ENCODE peak calls at places on chromosomes 4 and X, in ten cellular contexts. One of them, this sample, is unnamed.

GRCh38 chr4:97720869-97721432 is 422.3 kb downstream of the STPG2 start:
- DNase-seq in SIG-M5: no peak
- DNase-seq in nephron progenitor cell: no peak
- DNase-seq in effector CD4-positive, alpha-beta T cell: no peak
- DNase-seq in T-helper 22 cell: no peak
- DNase-seq in stimulated activated CD4-positive, alpha-beta T cell treated with anti-CD3 and anti-CD28 coated beads, Interleukin-4, amount 100 ng/mL, for 1 hour: no peak
- DNase-seq in RWPE1: peak
- DNase-seq in HFFc6: no peak
- DNase-seq in endodermal cell: no peak
- DNase-seq in glomerular endothelial cell: peak
- DNase-seq in this sample: no peak

GRCh38 chr4:21742326-21742725 is 206.2 kb downstream of the KCNIP4 start:
- DNase-seq in SIG-M5: no peak
- DNase-seq in endodermal cell: no peak
- DNase-seq in T-helper 22 cell: no peak
- DNase-seq in effector CD4-positive, alpha-beta T cell: no peak
- DNase-seq in HFFc6: peak
- DNase-seq in stimulated activated CD4-positive, alpha-beta T cell treated with anti-CD3 and anti-CD28 coated beads, Interleukin-4, amount 100 ng/mL, for 1 hour: no peak
- DNase-seq in glomerular endothelial cell: no peak
- DNase-seq in RWPE1: no peak
- DNase-seq in nephron progenitor cell: no peak
- DNase-seq in this sample: no peak

GRCh38 chr4:36138221-36138620 is 106.1 kb downstream of the ARAP2 start:
- DNase-seq in glomerular endothelial cell: no peak
- DNase-seq in RWPE1: peak
- DNase-seq in HFFc6: no peak
- DNase-seq in SIG-M5: no peak
- DNase-seq in nephron progenitor cell: no peak
- DNase-seq in stimulated activated CD4-positive, alpha-beta T cell treated with anti-CD3 and anti-CD28 coated beads, Interleukin-4, amount 100 ng/mL, for 1 hour: no peak
- DNase-seq in endodermal cell: no peak
- DNase-seq in T-helper 22 cell: no peak
- DNase-seq in effector CD4-positive, alpha-beta T cell: no peak
- DNase-seq in this sample: no peak

GRCh38 chr4:83662204-83662603 is 126.3 kb downstream of the GPAT3 start:
- DNase-seq in glomerular endothelial cell: no peak
- DNase-seq in endodermal cell: no peak
- DNase-seq in RWPE1: no peak
- DNase-seq in SIG-M5: no peak
- DNase-seq in effector CD4-positive, alpha-beta T cell: no peak
- DNase-seq in stimulated activated CD4-positive, alpha-beta T cell treated with anti-CD3 and anti-CD28 coated beads, Interleukin-4, amount 100 ng/mL, for 1 hour: no peak
- DNase-seq in HFFc6: no peak
- DNase-seq in T-helper 22 cell: no peak
- DNase-seq in nephron progenitor cell: no peak
- DNase-seq in this sample: no peak

GRCh38 chr4:124631760-124632159 is 80.8 kb downstream of the ANKRD50 start:
- DNase-seq in endodermal cell: no peak
- DNase-seq in stimulated activated CD4-positive, alpha-beta T cell treated with anti-CD3 and anti-CD28 coated beads, Interleukin-4, amount 100 ng/mL, for 1 hour: no peak
- DNase-seq in effector CD4-positive, alpha-beta T cell: no peak
- DNase-seq in glomerular endothelial cell: peak
- DNase-seq in T-helper 22 cell: no peak
- DNase-seq in nephron progenitor cell: no peak
- DNase-seq in HFFc6: peak
- DNase-seq in RWPE1: peak
- DNase-seq in SIG-M5: no peak
- DNase-seq in this sample: no peak

GRCh38 chr4:169485791-169486742 is 126.3 kb downstream of the NEK1 start:
- DNase-seq in stimulated activated CD4-positive, alpha-beta T cell treated with anti-CD3 and anti-CD28 coated beads, Interleukin-4, amount 100 ng/mL, for 1 hour: no peak
- DNase-seq in glomerular endothelial cell: peak
- DNase-seq in T-helper 22 cell: no peak
- DNase-seq in nephron progenitor cell: peak
- DNase-seq in RWPE1: peak
- DNase-seq in SIG-M5: no peak
- DNase-seq in HFFc6: peak
- DNase-seq in effector CD4-positive, alpha-beta T cell: no peak
- DNase-seq in endodermal cell: peak
- DNase-seq in this sample: peak

GRCh38 chrX:45771114-45771513 is 570.4 kb upstream of the DIPK2B start:
- DNase-seq in endodermal cell: no peak
- DNase-seq in RWPE1: peak
- DNase-seq in nephron progenitor cell: no peak
- DNase-seq in HFFc6: peak
- DNase-seq in T-helper 22 cell: no peak
- DNase-seq in SIG-M5: no peak
- DNase-seq in stimulated activated CD4-positive, alpha-beta T cell treated with anti-CD3 and anti-CD28 coated beads, Interleukin-4, amount 100 ng/mL, for 1 hour: no peak
- DNase-seq in glomerular endothelial cell: no peak
- DNase-seq in effector CD4-positive, alpha-beta T cell: no peak
- DNase-seq in this sample: no peak

GRCh38 chr4:183507928-183508327 is 3.1 kb downstream of the ING2 start:
- DNase-seq in effector CD4-positive, alpha-beta T cell: no peak
- DNase-seq in nephron progenitor cell: no peak
- DNase-seq in glomerular endothelial cell: no peak
- DNase-seq in endodermal cell: no peak
- DNase-seq in stimulated activated CD4-positive, alpha-beta T cell treated with anti-CD3 and anti-CD28 coated beads, Interleukin-4, amount 100 ng/mL, for 1 hour: no peak
- DNase-seq in SIG-M5: no peak
- DNase-seq in T-helper 22 cell: no peak
- DNase-seq in HFFc6: no peak
- DNase-seq in RWPE1: no peak
- DNase-seq in this sample: no peak

GRCh38 chr4:109113511-109113910 is 188.9 kb downstream of the COL25A1 start:
- DNase-seq in T-helper 22 cell: no peak
- DNase-seq in stimulated activated CD4-positive, alpha-beta T cell treated with anti-CD3 and anti-CD28 coated beads, Interleukin-4, amount 100 ng/mL, for 1 hour: no peak
- DNase-seq in glomerular endothelial cell: no peak
- DNase-seq in SIG-M5: no peak
- DNase-seq in HFFc6: no peak
- DNase-seq in RWPE1: no peak
- DNase-seq in endodermal cell: no peak
- DNase-seq in effector CD4-positive, alpha-beta T cell: no peak
- DNase-seq in nephron progenitor cell: no peak
- DNase-seq in this sample: no peak

GRCh38 chrX:1686642-1687041 is 71.8 kb downstream of the ASMT start:
- DNase-seq in RWPE1: no peak
- DNase-seq in effector CD4-positive, alpha-beta T cell: no peak
- DNase-seq in HFFc6: peak
- DNase-seq in stimulated activated CD4-positive, alpha-beta T cell treated with anti-CD3 and anti-CD28 coated beads, Interleukin-4, amount 100 ng/mL, for 1 hour: no peak
- DNase-seq in T-helper 22 cell: no peak
- DNase-seq in glomerular endothelial cell: no peak
- DNase-seq in nephron progenitor cell: no peak
- DNase-seq in SIG-M5: no peak
- DNase-seq in endodermal cell: no peak
- DNase-seq in this sample: no peak

GRCh38 chrX:10555846-10556245 is 64.5 kb downstream of the MID1 start:
- DNase-seq in SIG-M5: no peak
- DNase-seq in endodermal cell: no peak
- DNase-seq in T-helper 22 cell: no peak
- DNase-seq in HFFc6: no peak
- DNase-seq in effector CD4-positive, alpha-beta T cell: no peak
- DNase-seq in nephron progenitor cell: no peak
- DNase-seq in RWPE1: no peak
- DNase-seq in stimulated activated CD4-positive, alpha-beta T cell treated with anti-CD3 and anti-CD28 coated beads, Interleukin-4, amount 100 ng/mL, for 1 hour: no peak
- DNase-seq in glomerular endothelial cell: no peak
- DNase-seq in this sample: no peak

GRCh38 chr4:39834269-39834668 is 136.3 kb downstream of the UBE2K start:
- DNase-seq in SIG-M5: no peak
- DNase-seq in HFFc6: no peak
- DNase-seq in effector CD4-positive, alpha-beta T cell: no peak
- DNase-seq in nephron progenitor cell: no peak
- DNase-seq in T-helper 22 cell: no peak
- DNase-seq in RWPE1: no peak
- DNase-seq in stimulated activated CD4-positive, alpha-beta T cell treated with anti-CD3 and anti-CD28 coated beads, Interleukin-4, amount 100 ng/mL, for 1 hour: no peak
- DNase-seq in endodermal cell: no peak
- DNase-seq in glomerular endothelial cell: no peak
- DNase-seq in this sample: no peak

GRCh38 chr4:168695288-168695687 is 198.4 kb downstream of the PALLD start:
- DNase-seq in stimulated activated CD4-positive, alpha-beta T cell treated with anti-CD3 and anti-CD28 coated beads, Interleukin-4, amount 100 ng/mL, for 1 hour: no peak
- DNase-seq in glomerular endothelial cell: no peak
- DNase-seq in nephron progenitor cell: no peak
- DNase-seq in SIG-M5: no peak
- DNase-seq in HFFc6: no peak
- DNase-seq in endodermal cell: no peak
- DNase-seq in T-helper 22 cell: no peak
- DNase-seq in effector CD4-positive, alpha-beta T cell: no peak
- DNase-seq in RWPE1: no peak
- DNase-seq in this sample: no peak

GRCh38 chr4:187019896-187020295 is 296.2 kb upstream of the FAT1 start:
- DNase-seq in HFFc6: no peak
- DNase-seq in glomerular endothelial cell: no peak
- DNase-seq in effector CD4-positive, alpha-beta T cell: no peak
- DNase-seq in RWPE1: no peak
- DNase-seq in stimulated activated CD4-positive, alpha-beta T cell treated with anti-CD3 and anti-CD28 coated beads, Interleukin-4, amount 100 ng/mL, for 1 hour: no peak
- DNase-seq in endodermal cell: peak
- DNase-seq in T-helper 22 cell: no peak
- DNase-seq in nephron progenitor cell: no peak
- DNase-seq in SIG-M5: no peak
- DNase-seq in this sample: no peak

GRCh38 chr4:133402616-133403015 is 253.5 kb downstream of the PCDH10 start:
- DNase-seq in glomerular endothelial cell: no peak
- DNase-seq in endodermal cell: no peak
- DNase-seq in RWPE1: peak
- DNase-seq in SIG-M5: no peak
- DNase-seq in effector CD4-positive, alpha-beta T cell: no peak
- DNase-seq in stimulated activated CD4-positive, alpha-beta T cell treated with anti-CD3 and anti-CD28 coated beads, Interleukin-4, amount 100 ng/mL, for 1 hour: no peak
- DNase-seq in HFFc6: peak
- DNase-seq in T-helper 22 cell: no peak
- DNase-seq in nephron progenitor cell: no peak
- DNase-seq in this sample: no peak

GRCh38 chr4:76590847-76591281 is 155.8 kb downstream of the SHROOM3 start:
- DNase-seq in RWPE1: no peak
- DNase-seq in endodermal cell: no peak
- DNase-seq in T-helper 22 cell: no peak
- DNase-seq in effector CD4-positive, alpha-beta T cell: no peak
- DNase-seq in stimulated activated CD4-positive, alpha-beta T cell treated with anti-CD3 and anti-CD28 coated beads, Interleukin-4, amount 100 ng/mL, for 1 hour: no peak
- DNase-seq in glomerular endothelial cell: no peak
- DNase-seq in nephron progenitor cell: no peak
- DNase-seq in HFFc6: peak
- DNase-seq in SIG-M5: no peak
- DNase-seq in this sample: no peak

GRCh38 chr4:77194366-77194765 is 37.4 kb downstream of the CCNG2 start:
- DNase-seq in RWPE1: no peak
- DNase-seq in HFFc6: no peak
- DNase-seq in nephron progenitor cell: no peak
- DNase-seq in SIG-M5: no peak
- DNase-seq in glomerular endothelial cell: no peak
- DNase-seq in effector CD4-positive, alpha-beta T cell: no peak
- DNase-seq in stimulated activated CD4-positive, alpha-beta T cell treated with anti-CD3 and anti-CD28 coated beads, Interleukin-4, amount 100 ng/mL, for 1 hour: no peak
- DNase-seq in T-helper 22 cell: no peak
- DNase-seq in endodermal cell: no peak
- DNase-seq in this sample: no peak

GRCh38 chrX:108699368-108699767 is 37.0 kb downstream of the IRS4 start:
- DNase-seq in T-helper 22 cell: no peak
- DNase-seq in effector CD4-positive, alpha-beta T cell: no peak
- DNase-seq in endodermal cell: no peak
- DNase-seq in stimulated activated CD4-positive, alpha-beta T cell treated with anti-CD3 and anti-CD28 coated beads, Interleukin-4, amount 100 ng/mL, for 1 hour: no peak
- DNase-seq in SIG-M5: no peak
- DNase-seq in nephron progenitor cell: no peak
- DNase-seq in glomerular endothelial cell: no peak
- DNase-seq in HFFc6: peak
- DNase-seq in RWPE1: peak
- DNase-seq in this sample: peak

GRCh38 chr4:70833701-70834100 is 6.0 kb downstream of the GRSF1 start:
- DNase-seq in nephron progenitor cell: no peak
- DNase-seq in T-helper 22 cell: no peak
- DNase-seq in glomerular endothelial cell: no peak
- DNase-seq in HFFc6: no peak
- DNase-seq in RWPE1: no peak
- DNase-seq in stimulated activated CD4-positive, alpha-beta T cell treated with anti-CD3 and anti-CD28 coated beads, Interleukin-4, amount 100 ng/mL, for 1 hour: no peak
- DNase-seq in effector CD4-positive, alpha-beta T cell: no peak
- DNase-seq in SIG-M5: no peak
- DNase-seq in endodermal cell: no peak
- DNase-seq in this sample: no peak